ENCODE peak calls at places on chromosomes 12 and 14, in nine cellular contexts. I is AG10803; P is foreskin fibroblast; Y is colonic mucosa; O is heart right ventricle; A is CD8-positive, alpha-beta T cell; V is SJSA1; E is GM06990; U is endodermal cell. S is an unnamed sample.

GRCh38 chr12:128844031-128844635 is 9.1 kb upstream of the GLT1D1 start:
- DNase-seq in I (no peak), P (no peak), Y (no peak), O (no peak), A (no peak), V (no peak), E (no peak), U (peak; percentile 90), S (no peak)

GRCh38 chr14:45902241-45902640 is 649.2 kb upstream of the MIS18BP1 start:
- DNase-seq in I (no peak), P (no peak), Y (no peak), O (no peak), A (no peak), V (no peak), E (no peak), U (no peak), S (no peak)

GRCh38 chr12:127509066-127509778 is 757.7 kb upstream of the TMEM132C start:
- DNase-seq in I (peak; percentile 84), P (peak; percentile 90), Y (no peak), O (no peak), A (no peak), V (peak; percentile 62), E (no peak), U (no peak), S (no peak)

GRCh38 chr12:4450551-4451112 is 5.0 kb upstream of the FGF6 start:
- DNase-seq in I (no peak), P (no peak), Y (no peak), O (peak; percentile 32), A (no peak), V (no peak), E (no peak), U (peak; percentile 86), S (no peak)

GRCh38 chr14:74539503-74539902 is 45.9 kb downstream of the ISCA2 start:
- DNase-seq in I (no peak), P (no peak), Y (no peak), O (no peak), A (no peak), V (no peak), E (no peak), U (no peak), S (no peak)

GRCh38 chr12:50380761-50381325 is 15.6 kb downstream of the FAM186A start:
- DNase-seq in I (no peak), P (no peak), Y (no peak), O (no peak), A (no peak), V (no peak), E (no peak), U (no peak), S (no peak)

GRCh38 chr12:80353254-80353653 is 90.8 kb upstream of the PTPRQ start:
- DNase-seq in I (peak; percentile 73), P (peak; percentile 50), Y (no peak), O (no peak), A (no peak), V (peak; percentile 49), E (no peak), U (no peak), S (peak; percentile 4)

GRCh38 chr12:63822352-63822751 is 22.1 kb upstream of the SRGAP1 start:
- DNase-seq in I (peak; percentile 54), P (no peak), Y (no peak), O (no peak), A (no peak), V (no peak), E (no peak), U (no peak), S (no peak)

GRCh38 chr12:5022030-5022429 is 21.6 kb upstream of the KCNA5 start:
- DNase-seq in I (no peak), P (no peak), Y (no peak), O (no peak), A (no peak), V (no peak), E (no peak), U (no peak), S (no peak)

GRCh38 chr14:53814371-53814770 is 142.3 kb downstream of the BMP4 start:
- DNase-seq in I (peak; percentile 6), P (peak; percentile 13), Y (no peak), O (no peak), A (no peak), V (no peak), E (no peak), U (no peak), S (no peak)

GRCh38 chr12:116982721-116983502 is 72.2 kb downstream of the FBXW8 start:
- DNase-seq in I (peak; percentile 94), P (peak; percentile 34), Y (no peak), O (no peak), A (no peak), V (no peak), E (no peak), U (peak; percentile 31), S (no peak)

GRCh38 chr14:34593740-34594375 is 36.1 kb downstream of the SNX6 start:
- DNase-seq in I (peak; percentile 49), P (peak; percentile 26), Y (no peak), O (no peak), A (no peak), V (no peak), E (no peak), U (no peak), S (no peak)

GRCh38 chr12:42119085-42119633 is 25.5 kb downstream of the GXYLT1 start:
- DNase-seq in I (peak; percentile 84), P (peak; percentile 81), Y (no peak), O (no peak), A (no peak), V (peak; percentile 51), E (no peak), U (no peak), S (no peak)

GRCh38 chr14:75654127-75654732 is 6.4 kb downstream of the ERG28 start:
- DNase-seq in I (peak; percentile 43), P (peak; percentile 53), Y (peak; percentile 87), O (peak; percentile 84), A (peak; percentile 83), V (peak; percentile 63), E (no peak), U (peak; percentile 96), S (peak; percentile 83)

DNA sequence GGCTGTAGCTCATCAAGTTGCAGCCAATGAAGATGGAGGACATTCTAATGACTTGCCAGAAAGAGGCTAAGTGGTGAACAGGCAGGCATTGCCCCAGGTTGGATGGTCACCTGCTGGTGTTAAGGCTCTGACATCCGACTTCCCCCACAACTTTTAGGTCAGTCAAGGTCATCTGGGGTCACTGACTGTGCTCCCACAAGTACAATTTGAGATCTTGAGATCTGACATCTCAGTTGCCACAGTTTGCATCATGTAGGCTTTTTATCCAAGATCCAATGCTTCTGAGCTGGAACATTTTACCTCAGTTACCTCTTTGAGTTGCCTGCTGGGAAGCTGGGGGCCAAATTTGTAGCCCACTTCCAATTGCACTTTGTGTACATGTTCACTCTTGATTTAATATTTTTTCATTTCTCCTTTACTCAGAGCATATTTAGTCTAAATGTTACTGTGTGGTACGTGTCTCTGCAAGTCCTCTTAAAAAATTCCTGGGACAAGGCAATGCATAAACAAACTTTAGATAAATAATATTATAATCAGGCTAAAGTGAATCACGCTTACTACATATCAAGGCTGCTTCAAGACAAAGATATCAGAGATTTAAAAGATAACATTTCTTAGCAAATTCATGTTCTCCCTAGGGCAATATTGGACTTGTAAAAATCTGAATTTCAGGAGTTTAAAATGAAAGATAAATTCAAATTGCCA is 61.4 kb downstream of the SEL1L start:
- DNase-seq in I (no peak), P (no peak), Y (no peak), O (no peak), A (no peak), V (no peak), E (no peak), U (no peak), S (no peak)
- H3K4me3 ChIP-seq in I (no peak overlapping the region), P (no peak overlapping the region), Y (no peak overlapping the region), O (no peak overlapping the region), A (no peak overlapping the region), V (no peak overlapping the region), E (no peak overlapping the region), U (no peak overlapping the region), S (no peak overlapping the region)

DNA sequence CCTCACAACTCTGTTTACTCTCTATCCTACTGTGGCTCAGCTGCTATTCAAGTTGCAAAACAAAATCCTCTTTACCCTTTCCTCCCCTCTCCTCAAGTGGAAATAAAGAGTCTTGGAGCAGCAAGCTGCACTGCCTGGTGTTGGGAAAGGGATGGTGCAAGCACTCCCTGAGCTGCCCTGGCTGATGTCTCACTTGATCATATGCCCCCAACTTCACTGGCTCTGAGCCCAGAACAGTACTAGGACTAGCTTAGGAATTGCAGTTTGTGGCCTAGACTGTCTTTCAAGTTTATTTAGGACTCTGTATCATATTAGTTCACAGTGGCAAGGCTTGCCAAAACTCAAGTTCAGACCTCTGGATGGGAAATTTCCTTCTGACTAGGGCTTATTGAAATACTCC is 1683.8 kb upstream of the SEL1L start:
- DNase-seq in I (peak; percentile 65), P (peak; percentile 76), Y (peak; percentile 29), O (no peak), A (no peak), V (no peak), E (no peak), U (no peak), S (peak; percentile 53)
- H3K4me3 ChIP-seq in I (no peak overlapping the region), P (no peak overlapping the region), Y (no peak overlapping the region), O (no peak overlapping the region), A (no peak overlapping the region), V (no peak overlapping the region), E (no peak overlapping the region), U (no peak overlapping the region), S (no peak overlapping the region)

DNA sequence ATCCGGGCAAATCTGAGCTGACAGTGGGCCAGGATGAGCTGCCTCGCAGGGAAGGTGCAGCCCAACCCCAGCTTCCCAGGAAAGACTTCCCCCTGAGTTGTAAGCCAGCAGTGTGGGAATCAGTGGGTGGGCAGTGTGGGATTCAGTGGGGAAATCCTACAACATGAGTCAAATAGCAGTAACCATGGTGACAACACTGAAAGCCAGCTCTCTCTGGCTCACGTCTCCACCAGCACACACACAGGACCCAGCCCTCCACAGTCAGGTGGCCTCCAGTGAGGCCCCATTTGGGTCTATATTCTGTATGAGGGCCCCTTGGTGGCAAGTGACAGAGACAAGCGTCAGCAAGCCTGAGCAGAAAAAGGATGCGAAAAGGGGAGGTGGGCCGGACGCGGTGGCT is 6.0 kb upstream of the LGALS3 start:
- DNase-seq in I (peak; percentile 91), P (peak; percentile 86), Y (no peak), O (no peak), A (no peak), V (peak; percentile 88), E (no peak), U (no peak), S (peak; percentile 82)
- H3K4me3 ChIP-seq in I (no peak overlapping the region), P (no peak overlapping the region), Y (no peak overlapping the region), O (no peak overlapping the region), A (no peak overlapping the region), V (no peak overlapping the region), E (no peak overlapping the region), U (no peak overlapping the region), S (no peak overlapping the region)

GRCh38 chr14:39499514-39499913 is 67.3 kb upstream of the FBXO33 start:
- DNase-seq in I (no peak), P (no peak), Y (no peak), O (no peak), A (no peak), V (no peak), E (no peak), U (no peak), S (no peak)

GRCh38 chr14:39505812-39506211 is 73.6 kb upstream of the FBXO33 start:
- DNase-seq in I (no peak), P (no peak), Y (no peak), O (no peak), A (no peak), V (no peak), E (no peak), U (no peak), S (no peak)

DNA sequence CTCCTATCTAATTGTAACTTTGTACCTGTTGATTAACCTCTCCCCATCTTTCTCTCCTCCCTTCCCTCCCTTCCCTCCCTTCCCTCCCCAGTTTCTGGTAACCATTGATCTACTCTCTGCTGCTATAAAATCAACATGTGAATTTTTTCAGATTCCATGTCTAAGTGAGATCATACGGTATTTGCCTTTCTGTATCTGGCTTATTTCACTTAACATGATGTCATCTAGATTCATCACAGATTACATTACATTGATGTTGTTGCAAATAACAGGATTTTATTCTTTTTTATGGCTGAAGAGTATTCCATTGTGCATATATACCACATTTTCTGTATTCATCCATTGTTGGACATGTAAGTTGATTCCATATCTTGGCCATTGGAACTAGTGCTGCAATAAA is 68.0 kb upstream of the FBXO33 start:
- DNase-seq in I (no peak), P (no peak), Y (no peak), O (no peak), A (no peak), V (no peak), E (no peak), U (no peak), S (no peak)
- H3K4me3 ChIP-seq in I (no peak overlapping the region), P (no peak overlapping the region), Y (no peak overlapping the region), O (no peak overlapping the region), A (no peak overlapping the region), V (no peak overlapping the region), E (no peak overlapping the region), U (no peak overlapping the region), S (no peak overlapping the region)